ENCODE peak calls at places on chromosomes 2 and 18, in six cellular contexts. One of them, this sample, is unnamed.

GRCh38 chr2:241139531-241140444 is 9.5 kb downstream of the PASK start:
- DNase-seq in thoracic aorta: no peak
- DNase-seq in OCI-LY7: no peak
- DNase-seq in mammary epithelial cell: no peak
- DNase-seq in transverse colon: no peak
- DNase-seq in substantia nigra: no peak
- DNase-seq in this sample: no peak

GRCh38 chr18:76343938-76344569 is 151.0 kb downstream of the ZNF516 start:
- DNase-seq in thoracic aorta: no peak
- DNase-seq in mammary epithelial cell: no peak
- DNase-seq in OCI-LY7: no peak
- DNase-seq in transverse colon: no peak
- DNase-seq in substantia nigra: no peak
- DNase-seq in this sample: no peak

GRCh38 chr2:38125007-38125406 is 49.1 kb upstream of the CYP1B1 start:
- DNase-seq in transverse colon: no peak
- DNase-seq in substantia nigra: no peak
- DNase-seq in mammary epithelial cell: no peak
- DNase-seq in OCI-LY7: no peak
- DNase-seq in thoracic aorta: no peak
- DNase-seq in this sample: no peak

GRCh38 chr2:66587216-66587615 is 152.3 kb downstream of the MEIS1 start:
- DNase-seq in OCI-LY7: peak; percentile 1
- DNase-seq in thoracic aorta: no peak
- DNase-seq in transverse colon: no peak
- DNase-seq in mammary epithelial cell: peak; percentile 15
- DNase-seq in substantia nigra: no peak
- DNase-seq in this sample: no peak

GRCh38 chr2:30756051-30756719 is 51.1 kb downstream of the CAPN13 start:
- DNase-seq in substantia nigra: no peak
- DNase-seq in OCI-LY7: no peak
- DNase-seq in thoracic aorta: no peak
- DNase-seq in transverse colon: no peak
- DNase-seq in mammary epithelial cell: peak; percentile 50
- DNase-seq in this sample: no peak

GRCh38 chr2:111715987-111716900 is 167.7 kb downstream of the ANAPC1 start:
- DNase-seq in OCI-LY7: no peak
- DNase-seq in transverse colon: no peak
- DNase-seq in thoracic aorta: no peak
- DNase-seq in substantia nigra: no peak
- DNase-seq in mammary epithelial cell: no peak
- DNase-seq in this sample: no peak

GRCh38 chr18:35289293-35290069 is 548 bp downstream of the ZSCAN30 start:
- DNase-seq in transverse colon: peak; percentile 52
- DNase-seq in substantia nigra: no peak
- DNase-seq in mammary epithelial cell: peak; percentile 2
- DNase-seq in thoracic aorta: no peak
- DNase-seq in OCI-LY7: peak; percentile 1
- DNase-seq in this sample: no peak

GRCh38 chr18:24734058-24734457 is 273.6 kb downstream of the HRH4 start:
- DNase-seq in mammary epithelial cell: peak; percentile 62
- DNase-seq in thoracic aorta: no peak
- DNase-seq in OCI-LY7: peak; percentile 27
- DNase-seq in substantia nigra: no peak
- DNase-seq in transverse colon: no peak
- DNase-seq in this sample: no peak

GRCh38 chr2:85490861-85491763 is 47.9 kb upstream of the MAT2A start:
- DNase-seq in mammary epithelial cell: no peak
- DNase-seq in substantia nigra: no peak
- DNase-seq in transverse colon: no peak
- DNase-seq in OCI-LY7: no peak
- DNase-seq in thoracic aorta: no peak
- DNase-seq in this sample: no peak

GRCh38 chr2:11775384-11775783 is 29.0 kb downstream of the LPIN1 start:
- DNase-seq in substantia nigra: no peak
- DNase-seq in OCI-LY7: peak; percentile 59
- DNase-seq in mammary epithelial cell: no peak
- DNase-seq in thoracic aorta: no peak
- DNase-seq in transverse colon: no peak
- DNase-seq in this sample: no peak

GRCh38 chr2:47401789-47402554 is 984 bp upstream of the MSH2 start:
- DNase-seq in mammary epithelial cell: no peak
- DNase-seq in thoracic aorta: no peak
- DNase-seq in transverse colon: no peak
- DNase-seq in substantia nigra: no peak
- DNase-seq in OCI-LY7: no peak
- DNase-seq in this sample: no peak

GRCh38 chr2:161576421-161576820 is 47.8 kb upstream of the SLC4A10 start:
- DNase-seq in substantia nigra: no peak
- DNase-seq in OCI-LY7: peak; percentile 19
- DNase-seq in transverse colon: no peak
- DNase-seq in mammary epithelial cell: no peak
- DNase-seq in thoracic aorta: no peak
- DNase-seq in this sample: no peak

GRCh38 chr18:10101293-10101701 is 187.5 kb downstream of the VAPA start:
- DNase-seq in transverse colon: no peak
- DNase-seq in substantia nigra: no peak
- DNase-seq in OCI-LY7: no peak
- DNase-seq in thoracic aorta: no peak
- DNase-seq in mammary epithelial cell: no peak
- DNase-seq in this sample: no peak

GRCh38 chr2:67057901-67058703 is 339.0 kb upstream of the ETAA1 start:
- DNase-seq in transverse colon: no peak
- DNase-seq in thoracic aorta: no peak
- DNase-seq in substantia nigra: no peak
- DNase-seq in mammary epithelial cell: peak; percentile 3
- DNase-seq in OCI-LY7: no peak
- DNase-seq in this sample: no peak

GRCh38 chr2:216687646-216688045 is 7.7 kb downstream of the IGFBP5 start:
- DNase-seq in mammary epithelial cell: no peak
- DNase-seq in transverse colon: no peak
- DNase-seq in thoracic aorta: no peak
- DNase-seq in OCI-LY7: peak; percentile 8
- DNase-seq in substantia nigra: no peak
- DNase-seq in this sample: no peak

GRCh38 chr2:163723881-163724280 is 11.9 kb downstream of the FIGN start:
- DNase-seq in thoracic aorta: no peak
- DNase-seq in substantia nigra: no peak
- DNase-seq in OCI-LY7: no peak
- DNase-seq in mammary epithelial cell: no peak
- DNase-seq in transverse colon: no peak
- DNase-seq in this sample: no peak

GRCh38 chr2:236785611-236786057 is 216.0 kb downstream of the ACKR3 start:
- DNase-seq in OCI-LY7: no peak
- DNase-seq in mammary epithelial cell: no peak
- DNase-seq in transverse colon: no peak
- DNase-seq in substantia nigra: no peak
- DNase-seq in thoracic aorta: no peak
- DNase-seq in this sample: peak; percentile 33

GRCh38 chr2:132816234-132816633 is 146.2 kb upstream of the LYPD1 start:
- DNase-seq in substantia nigra: no peak
- DNase-seq in OCI-LY7: no peak
- DNase-seq in thoracic aorta: no peak
- DNase-seq in transverse colon: no peak
- DNase-seq in mammary epithelial cell: no peak
- DNase-seq in this sample: no peak

GRCh38 chr2:86412007-86412406 is 29.2 kb upstream of the KDM3A start:
- DNase-seq in thoracic aorta: no peak
- DNase-seq in mammary epithelial cell: no peak
- DNase-seq in transverse colon: no peak
- DNase-seq in substantia nigra: no peak
- DNase-seq in OCI-LY7: no peak
- DNase-seq in this sample: no peak

GRCh38 chr2:6231166-6231565 is 539.0 kb downstream of the SOX11 start:
- DNase-seq in transverse colon: no peak
- DNase-seq in substantia nigra: no peak
- DNase-seq in OCI-LY7: no peak
- DNase-seq in thoracic aorta: no peak
- DNase-seq in mammary epithelial cell: no peak
- DNase-seq in this sample: no peak

GRCh38 chr2:127984551-127984950 is 43.3 kb downstream of the SAP130 start:
- DNase-seq in OCI-LY7: no peak
- DNase-seq in thoracic aorta: no peak
- DNase-seq in transverse colon: no peak
- DNase-seq in mammary epithelial cell: no peak
- DNase-seq in substantia nigra: no peak
- DNase-seq in this sample: no peak

GRCh38 chr2:38788306-38788705 is 10.3 kb downstream of the GEMIN6 start:
- DNase-seq in thoracic aorta: no peak
- DNase-seq in mammary epithelial cell: no peak
- DNase-seq in transverse colon: no peak
- DNase-seq in OCI-LY7: no peak
- DNase-seq in substantia nigra: no peak
- DNase-seq in this sample: no peak

GRCh38 chr2:196307775-196308174 is 136.4 kb upstream of the STK17B start:
- DNase-seq in substantia nigra: no peak
- DNase-seq in thoracic aorta: no peak
- DNase-seq in mammary epithelial cell: no peak
- DNase-seq in transverse colon: no peak
- DNase-seq in OCI-LY7: no peak
- DNase-seq in this sample: no peak

GRCh38 chr2:120630031-120630701 is 105.5 kb upstream of the GLI2 start:
- DNase-seq in thoracic aorta: no peak
- DNase-seq in transverse colon: no peak
- DNase-seq in substantia nigra: no peak
- DNase-seq in OCI-LY7: no peak
- DNase-seq in mammary epithelial cell: no peak
- DNase-seq in this sample: no peak

GRCh38 chr2:120632796-120633646 is 102.6 kb upstream of the GLI2 start:
- DNase-seq in thoracic aorta: no peak
- DNase-seq in substantia nigra: no peak
- DNase-seq in OCI-LY7: no peak
- DNase-seq in transverse colon: no peak
- DNase-seq in mammary epithelial cell: no peak
- DNase-seq in this sample: no peak

GRCh38 chr2:120631241-120631640 is 104.4 kb upstream of the GLI2 start:
- DNase-seq in OCI-LY7: no peak
- DNase-seq in mammary epithelial cell: no peak
- DNase-seq in substantia nigra: no peak
- DNase-seq in transverse colon: no peak
- DNase-seq in thoracic aorta: no peak
- DNase-seq in this sample: no peak

GRCh38 chr2:120629241-120629895 is 106.3 kb upstream of the GLI2 start:
- DNase-seq in thoracic aorta: no peak
- DNase-seq in transverse colon: no peak
- DNase-seq in OCI-LY7: no peak
- DNase-seq in mammary epithelial cell: no peak
- DNase-seq in substantia nigra: no peak
- DNase-seq in this sample: no peak

DNA sequence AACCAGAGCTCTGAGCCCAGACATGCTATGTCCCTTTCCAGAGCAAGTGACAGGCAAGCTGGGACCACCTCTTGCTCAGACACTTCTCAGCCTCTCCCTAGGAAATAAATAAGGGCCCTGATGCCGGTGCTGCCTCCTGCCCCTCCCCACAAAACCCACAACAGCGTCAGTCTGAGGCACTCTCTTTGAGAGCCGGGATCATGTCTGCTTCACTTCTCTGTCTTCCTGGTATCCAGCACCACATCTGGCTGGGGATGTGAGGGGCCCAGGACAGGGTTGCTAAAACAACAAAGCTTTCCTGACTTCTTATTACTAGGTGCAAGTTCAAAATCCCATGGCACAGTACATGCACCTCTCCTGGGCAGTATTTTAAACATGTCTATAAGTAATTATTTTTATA is 103.9 kb upstream of the GLI2 start:
- DNase-seq in mammary epithelial cell: no peak
- DNase-seq in transverse colon: no peak
- DNase-seq in thoracic aorta: no peak
- DNase-seq in OCI-LY7: no peak
- DNase-seq in substantia nigra: no peak
- DNase-seq in this sample: no peak
- H3K27ac ChIP-seq in mammary epithelial cell: no peak overlapping the region
- H3K27ac ChIP-seq in transverse colon: no peak overlapping the region
- H3K27ac ChIP-seq in thoracic aorta: no peak overlapping the region
- H3K27ac ChIP-seq in OCI-LY7: no peak overlapping the region
- H3K27ac ChIP-seq in substantia nigra: no peak overlapping the region
- H3K27ac ChIP-seq in this sample: no peak overlapping the region

DNA sequence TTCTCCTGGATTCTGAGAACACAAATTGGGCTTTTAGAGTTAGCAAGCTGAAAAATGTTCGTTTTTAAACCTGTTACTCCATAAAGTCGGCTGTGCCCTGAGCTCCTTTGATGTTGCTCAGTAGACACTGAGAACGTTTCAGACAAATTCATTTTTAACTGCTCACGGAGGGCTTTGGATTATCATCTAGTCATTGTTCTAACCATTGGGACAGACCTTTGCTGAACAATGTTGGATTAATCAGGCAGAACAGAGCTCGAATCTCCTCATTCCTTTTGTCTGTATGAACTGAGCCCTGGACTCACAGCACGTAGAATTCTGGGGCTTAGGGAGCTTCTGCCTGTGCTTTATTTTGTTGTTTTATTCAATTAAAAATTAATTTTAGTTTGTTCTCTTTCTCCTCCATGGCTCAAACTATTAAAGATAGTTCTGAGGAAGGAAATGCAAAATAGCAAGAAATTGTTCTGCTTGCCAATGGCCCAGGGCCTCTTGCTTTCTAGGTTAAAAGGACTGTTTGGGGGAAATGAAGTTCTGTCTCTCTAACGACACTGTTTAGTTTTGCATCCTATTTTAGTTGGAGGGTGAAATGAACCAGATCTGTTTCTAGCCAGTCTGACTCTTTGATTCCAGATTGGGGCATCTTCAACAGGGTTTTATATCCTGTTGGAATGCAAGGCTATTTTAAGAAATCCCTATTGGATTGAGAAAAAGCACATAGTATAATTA is 114.7 kb upstream of the CXCR4 start:
- DNase-seq in OCI-LY7: peak; percentile 58
- DNase-seq in transverse colon: no peak
- DNase-seq in mammary epithelial cell: no peak
- DNase-seq in substantia nigra: no peak
- DNase-seq in thoracic aorta: no peak
- DNase-seq in this sample: no peak
- H3K27ac ChIP-seq in OCI-LY7: no peak overlapping the region
- H3K27ac ChIP-seq in transverse colon: no peak overlapping the region
- H3K27ac ChIP-seq in mammary epithelial cell: no peak overlapping the region
- H3K27ac ChIP-seq in substantia nigra: no peak overlapping the region
- H3K27ac ChIP-seq in thoracic aorta: no peak overlapping the region
- H3K27ac ChIP-seq in this sample: no peak overlapping the region

DNA sequence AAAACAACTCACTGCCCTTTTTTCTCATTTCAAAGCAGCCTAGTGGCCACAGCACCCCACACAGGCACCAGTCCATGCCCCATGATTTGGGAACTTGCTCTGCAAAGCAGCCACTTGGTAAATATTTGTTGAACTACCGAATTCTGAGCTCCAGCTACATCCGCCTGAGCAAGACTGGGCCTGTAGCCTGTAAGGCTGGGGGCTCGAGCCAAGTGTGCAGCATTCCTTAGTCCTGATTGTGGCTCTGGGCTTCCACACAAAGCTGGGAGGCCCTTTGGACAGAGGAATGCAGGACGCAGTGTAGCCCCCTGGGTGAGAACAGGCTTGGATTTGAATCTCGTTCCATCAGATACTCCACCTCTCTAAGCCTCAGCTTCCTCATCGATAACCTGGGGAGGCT is 88.4 kb downstream of the ACTR2 start:
- DNase-seq in transverse colon: peak; percentile 34
- DNase-seq in substantia nigra: no peak
- DNase-seq in OCI-LY7: no peak
- DNase-seq in thoracic aorta: peak; percentile 46
- DNase-seq in mammary epithelial cell: peak; percentile 86
- DNase-seq in this sample: no peak
- H3K27ac ChIP-seq in transverse colon: no peak overlapping the region
- H3K27ac ChIP-seq in substantia nigra: no peak overlapping the region
- H3K27ac ChIP-seq in OCI-LY7: no peak overlapping the region
- H3K27ac ChIP-seq in thoracic aorta: peak overlapping the region; percentile 78
- H3K27ac ChIP-seq in mammary epithelial cell: peak overlapping the region; percentile 63
- H3K27ac ChIP-seq in this sample: peak overlapping the region; percentile 57

GRCh38 chr18:23618862-23619387 is 32.6 kb upstream of the NPC1 start:
- DNase-seq in thoracic aorta: no peak
- DNase-seq in OCI-LY7: no peak
- DNase-seq in transverse colon: no peak
- DNase-seq in mammary epithelial cell: no peak
- DNase-seq in substantia nigra: no peak
- DNase-seq in this sample: no peak
- H3K27ac ChIP-seq in thoracic aorta: no peak overlapping the region
- H3K27ac ChIP-seq in OCI-LY7: no peak overlapping the region
- H3K27ac ChIP-seq in transverse colon: peak overlapping the region; percentile 21
- H3K27ac ChIP-seq in mammary epithelial cell: no peak overlapping the region
- H3K27ac ChIP-seq in substantia nigra: no peak overlapping the region
- H3K27ac ChIP-seq in this sample: no peak overlapping the region